ENCODE peak calls at places on chromosomes 7 and 10, in four cellular contexts. X is HepG2, O is WTC11, Z is K562. F is an unnamed sample.

GRCh38 chr10:24953350-24954074 is 1.1 kb upstream of the PRTFDC1 start:
- DNase-seq in O (no peak), Z (no peak), X (no peak), F (no peak)

GRCh38 chr10:32949221-32949678 is 8.8 kb downstream of the ITGB1 start:
- DNase-seq in Z (no peak), X (no peak), O (no peak), F (no peak)

GRCh38 chr10:87504667-87505365 is at the start of gene MINPP1:
- DNase-seq in Z (peak), O (peak), X (peak), F (peak)

GRCh38 chr7:152925412-152926147 is 166.0 kb downstream of the ACTR3B start:
- DNase-seq in Z (no peak), X (no peak), O (peak), F (no peak)

GRCh38 chr10:3850999-3851937 is 66.3 kb upstream of the KLF6 start:
- DNase-seq in X (peak), Z (no peak), O (no peak), F (peak)

GRCh38 chr7:21367081-21367480 is 60.8 kb upstream of the SP4 start:
- DNase-seq in Z (no peak), X (no peak), O (no peak), F (no peak)

GRCh38 chr7:22549051-22549450 is 49.1 kb upstream of the STEAP1B start:
- DNase-seq in O (peak), Z (no peak), X (no peak), F (no peak)

GRCh38 chr10:62248465-62248864 is 20.2 kb downstream of the RTKN2 start:
- DNase-seq in Z (no peak), O (no peak), X (no peak), F (no peak)

GRCh38 chr7:123538189-123538714 is 3.9 kb upstream of the IQUB start:
- DNase-seq in Z (peak), X (no peak), O (no peak), F (peak)

GRCh38 chr7:17233643-17234397 is 64.6 kb upstream of the AHR start:
- DNase-seq in O (no peak), Z (no peak), X (no peak), F (no peak)

GRCh38 chr7:156459582-156459981 is 181.0 kb upstream of the RNF32 start:
- DNase-seq in Z (no peak), O (no peak), X (no peak), F (no peak)

GRCh38 chr10:122034149-122034756 is 45.3 kb downstream of the TACC2 start:
- DNase-seq in X (no peak), Z (no peak), O (no peak), F (peak)

GRCh38 chr10:132560248-132560731 is 22.7 kb downstream of the INPP5A start:
- DNase-seq in Z (no peak), O (no peak), X (no peak), F (no peak)

GRCh38 chr7:152641384-152641783 is 34.6 kb downstream of the XRCC2 start:
- DNase-seq in X (no peak), Z (no peak), O (no peak), F (no peak)

GRCh38 chr10:97810476-97810875 is 38.7 kb upstream of the SFRP5 start:
- DNase-seq in O (no peak), X (peak), Z (peak), F (no peak)

GRCh38 chr7:87148332-87148955 is 3.8 kb upstream of the DMTF1 start:
- DNase-seq in O (no peak), Z (no peak), X (no peak), F (peak)

GRCh38 chr10:43409385-43410109 is 561 bp upstream of the HNRNPF start:
- DNase-seq in O (peak), X (no peak), Z (no peak), F (peak)

GRCh38 chr7:53350241-53350640 is 314.8 kb downstream of the POM121L12 start:
- DNase-seq in Z (peak), O (peak), X (no peak), F (peak)

GRCh38 chr10:112967200-112967599 is 17.2 kb downstream of the TCF7L2 start:
- DNase-seq in X (no peak), O (no peak), Z (no peak), F (peak)

GRCh38 chr10:28125701-28126100 is 126.8 kb upstream of the ODAD2 start:
- DNase-seq in Z (no peak), X (no peak), O (no peak), F (no peak)

GRCh38 chr7:101933028-101933427 is 115.6 kb downstream of the CUX1 start:
- DNase-seq in Z (no peak), X (no peak), O (no peak), F (no peak)

GRCh38 chr7:33805630-33806233 is 99.6 kb upstream of the BMPER start:
- DNase-seq in X (no peak), Z (no peak), O (no peak), F (no peak)

GRCh38 chr7:108653526-108653925 is 83.9 kb downstream of the DNAJB9 start:
- DNase-seq in Z (no peak), X (peak), O (no peak), F (no peak)

GRCh38 chr7:105429746-105430612 is 41.3 kb upstream of the SRPK2 start:
- DNase-seq in X (peak), O (peak), Z (peak), F (peak)

GRCh38 chr10:3727268-3727667 is 57.7 kb downstream of the KLF6 start:
- DNase-seq in Z (no peak), O (no peak), X (peak), F (no peak)

GRCh38 chr7:74020396-74020795 is 7.6 kb upstream of the ELN start:
- DNase-seq in Z (no peak), O (no peak), X (no peak), F (no peak)

GRCh38 chr10:77592946-77593636 is 44.5 kb downstream of the KCNMA1 start:
- DNase-seq in Z (no peak), O (no peak), X (no peak), F (peak)

GRCh38 chr7:28299556-28299955 is 112.8 kb upstream of the CREB5 start:
- DNase-seq in X (no peak), O (no peak), Z (no peak), F (no peak)

GRCh38 chr10:76026931-76027330 is 595.5 kb downstream of the LRMDA start:
- DNase-seq in X (no peak), Z (no peak), O (no peak), F (no peak)

GRCh38 chr10:28873540-28873939 is 196.2 kb downstream of the BAMBI start:
- DNase-seq in X (peak), Z (no peak), O (no peak), F (no peak)

GRCh38 chr7:100720645-100721504 is 607 bp downstream of the EPO start:
- DNase-seq in Z (peak), O (peak), X (peak), F (no peak)

GRCh38 chr10:114547466-114547865 is 110.6 kb downstream of the ABLIM1 start:
- DNase-seq in Z (no peak), O (no peak), X (no peak), F (no peak)

GRCh38 chr7:79452495-79453265 is 787 bp downstream of the MAGI2 start:
- DNase-seq in X (peak), Z (no peak), O (peak), F (peak)

GRCh38 chr10:79352035-79352595 is 4.8 kb downstream of the PPIF start:
- DNase-seq in Z (no peak), O (no peak), X (no peak), F (no peak)

GRCh38 chr10:110210663-110211454 is 3.5 kb downstream of the MXI1 start:
- DNase-seq in X (peak), Z (peak), O (peak), F (peak)

GRCh38 chr10:35640474-35640873 is 1.6 kb downstream of the FZD8 start:
- DNase-seq in O (peak), Z (peak), X (peak), F (peak)

GRCh38 chr7:145036592-145037386 is 200.9 kb upstream of the TPK1 start:
- DNase-seq in O (peak), X (peak), Z (peak), F (peak)

GRCh38 chr7:135260930-135261721 is 27.5 kb downstream of the STRA8 start:
- DNase-seq in O (no peak), X (no peak), Z (no peak), F (no peak)

GRCh38 chr7:24025094-24025493 is 258.9 kb upstream of the NPY start:
- DNase-seq in Z (no peak), X (no peak), O (no peak), F (no peak)

GRCh38 chr7:24029068-24029467 is 254.9 kb upstream of the NPY start:
- DNase-seq in O (no peak), Z (no peak), X (no peak), F (no peak)

GRCh38 chr7:24025765-24026164 is 258.2 kb upstream of the NPY start:
- DNase-seq in O (no peak), Z (no peak), X (no peak), F (no peak)

GRCh38 chr7:24024276-24024675 is 259.7 kb upstream of the NPY start:
- DNase-seq in O (no peak), Z (no peak), X (no peak), F (no peak)

DNA sequence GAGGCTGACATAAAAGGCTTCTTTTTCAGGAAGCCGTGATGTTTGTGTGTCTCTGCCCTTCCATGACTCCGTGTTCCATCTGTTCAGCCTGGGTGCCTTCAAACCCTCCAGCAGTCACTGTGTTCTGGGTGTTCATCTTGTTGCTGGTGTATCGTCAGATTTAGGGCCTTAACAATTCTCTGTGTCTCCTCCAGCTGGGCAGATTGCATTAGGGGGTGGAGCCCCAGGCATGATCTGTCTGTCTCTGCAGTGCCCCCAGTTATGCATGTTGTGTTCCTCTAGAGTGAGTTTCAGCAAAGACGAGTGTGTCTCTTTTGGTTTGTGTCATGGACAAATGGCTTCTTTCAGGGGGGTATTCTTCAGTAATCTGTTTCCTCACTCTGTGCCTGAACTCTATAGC is 259.3 kb upstream of the NPY start:
- DNase-seq in Z (no peak), X (no peak), O (no peak), F (no peak)
- TF ChIP-seq NR3C1 in Z (no peak), X (no peak), O (no peak), F (no peak)

GRCh38 chr10:11687357-11687771 is 54.8 kb upstream of the ECHDC3 start:
- DNase-seq in O (no peak), Z (no peak), X (no peak), F (no peak)
- TF ChIP-seq NR3C1 in O (no peak), Z (no peak), X (no peak), F (no peak)

GRCh38 chr7:36117201-36117840 is 35.7 kb upstream of the EEPD1 start:
- DNase-seq in O (no peak), X (no peak), Z (no peak), F (no peak)

GRCh38 chr7:36118344-36118743 is 34.7 kb upstream of the EEPD1 start:
- DNase-seq in Z (no peak), X (peak), O (no peak), F (no peak)

GRCh38 chr7:36116347-36117200 is 36.5 kb upstream of the EEPD1 start:
- DNase-seq in Z (no peak), O (no peak), X (peak), F (peak)

GRCh38 chr7:36114355-36114754 is 38.7 kb upstream of the EEPD1 start:
- DNase-seq in Z (no peak), X (no peak), O (no peak), F (no peak)

GRCh38 chr7:36115448-36116321 is 37.4 kb upstream of the EEPD1 start:
- DNase-seq in O (no peak), Z (no peak), X (peak), F (peak)
- TF ChIP-seq NR3C1 in O (no peak), Z (no peak), X (no peak), F (no peak)

GRCh38 chr10:1116051-1116450 is 59.9 kb downstream of the WDR37 start:
- DNase-seq in X (no peak), Z (no peak), O (no peak), F (no peak)
- TF ChIP-seq NR3C1 in X (no peak), Z (no peak), O (no peak), F (no peak)

DNA sequence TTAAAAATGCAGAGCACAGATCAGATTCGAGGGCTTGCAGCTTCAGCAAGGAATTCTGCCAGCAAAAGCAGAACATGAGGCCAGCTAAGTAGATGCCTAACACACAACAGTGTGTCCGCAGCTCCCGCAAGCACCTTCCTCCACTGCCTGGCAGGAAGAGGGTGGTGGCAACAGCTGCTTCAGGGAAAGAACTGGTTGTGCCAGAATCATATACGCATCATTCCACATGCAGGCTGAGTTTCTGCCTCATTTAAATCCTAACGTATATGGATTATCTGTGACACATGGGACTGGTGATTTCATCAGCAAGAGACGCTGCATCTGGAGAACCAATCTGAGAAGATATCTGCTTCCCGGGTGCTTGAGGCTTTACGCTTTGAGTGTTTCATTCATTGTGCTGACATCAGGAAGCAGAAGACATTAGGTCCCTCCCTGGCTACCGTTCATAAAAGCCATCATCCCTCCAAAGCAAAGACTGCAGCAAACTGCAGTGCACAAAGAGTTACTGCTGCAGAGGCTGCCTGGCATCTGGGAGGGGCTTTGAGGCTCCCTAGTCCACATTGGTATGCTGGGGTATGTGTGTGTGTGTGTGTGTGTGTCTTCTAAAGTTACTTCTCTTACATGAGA is 78.8 kb downstream of the FAM13C start:
- DNase-seq in X (no peak), Z (no peak), O (no peak), F (no peak)
- TF ChIP-seq NR3C1 in X (no peak), Z (no peak), O (no peak), F (no peak)